ENCODE peak calls at places on chromosomes 7 and 10, in four cellular contexts. A is fibroblast of lung, S is HepG2, I is IMR-90. B is an unnamed sample. For H3K27me3 and H3K4me1, the result is how much of the 10 kb centered on the place peaks cover.

GRCh38 chr7:155961241-155962190 is 149.3 kb upstream of the SHH start:
- DNase-seq in A (no peak), S (peak), I (no peak), B (no peak)

GRCh38 chr7:95199779-95200558 is 124.4 kb downstream of the PON1 start:
- DNase-seq in A (peak), S (peak), I (peak), B (peak)

GRCh38 chr7:125279956-125280355 is 350.3 kb upstream of the POT1 start:
- DNase-seq in A (no peak), S (no peak), I (no peak), B (no peak)

GRCh38 chr7:157612664-157613561 is 276.1 kb downstream of the DNAJB6 start:
- DNase-seq in A (peak), S (no peak), I (no peak), B (no peak)

GRCh38 chr10:62454696-62455451 is 80.7 kb downstream of the ZNF365 start:
- DNase-seq in A (peak), S (no peak), I (peak), B (peak)

GRCh38 chr7:107972986-107973385 is 30.0 kb downstream of the LAMB1 start:
- DNase-seq in A (peak), S (no peak), I (no peak), B (no peak)

GRCh38 chr10:96188911-96189310 is 58.8 kb downstream of the ZNF518A start:
- DNase-seq in A (peak), S (no peak), I (peak), B (peak)

GRCh38 chr7:46627038-46627315 is 705.9 kb upstream of the IGFBP3 start:
- DNase-seq in A (peak), S (no peak), I (peak), B (no peak)

GRCh38 chr7:111855161-111855841 is 293.0 kb upstream of the IMMP2L start:
- DNase-seq in A (peak), S (peak), I (peak), B (peak)

GRCh38 chr10:74292871-74293427 is 141.9 kb downstream of the ADK start:
- DNase-seq in A (peak), S (no peak), I (peak), B (no peak)

GRCh38 chr10:101189461-101190401 is 39.5 kb downstream of the LBX1 start:
- DNase-seq in A (no peak), S (no peak), I (no peak), B (no peak)

GRCh38 chr7:151465169-151465568 is 25.2 kb upstream of the CRYGN start:
- DNase-seq in A (no peak), S (no peak), I (no peak), B (no peak)

GRCh38 chr7:137772748-137773147 is 74.0 kb downstream of the DGKI start:
- DNase-seq in A (peak), S (no peak), I (peak), B (peak)

GRCh38 chr7:57685418-57685817 is 235.4 kb downstream of the ZNF716 start:
- DNase-seq in A (no peak), S (no peak), I (no peak), B (no peak)

GRCh38 chr7:18555120-18555519 is 59.6 kb downstream of the HDAC9 start:
- DNase-seq in A (no peak), S (no peak), I (peak), B (peak)

GRCh38 chr7:151745090-151745638 is 131.8 kb downstream of the PRKAG2 start:
- DNase-seq in A (peak), S (peak), I (peak), B (peak)

GRCh38 chr10:101007099-101007711 is 7.6 kb downstream of the LZTS2 start:
- DNase-seq in A (peak), S (no peak), I (peak), B (peak)

GRCh38 chr10:132095403-132096113 is 29.8 kb downstream of the JAKMIP3 start:
- DNase-seq in A (no peak), S (no peak), I (no peak), B (no peak)

GRCh38 chr10:42754155-42755027 is 28.2 kb upstream of the BMS1 start:
- DNase-seq in A (peak), S (no peak), I (no peak), B (peak)

GRCh38 chr10:118595064-118595420 is 406 bp downstream of the PRLHR start:
- DNase-seq in A (no peak), S (no peak), I (no peak), B (no peak)
- H3K4me3 ChIP-seq in A (no peak), S (no peak), I (no peak), B (no peak)

DNA sequence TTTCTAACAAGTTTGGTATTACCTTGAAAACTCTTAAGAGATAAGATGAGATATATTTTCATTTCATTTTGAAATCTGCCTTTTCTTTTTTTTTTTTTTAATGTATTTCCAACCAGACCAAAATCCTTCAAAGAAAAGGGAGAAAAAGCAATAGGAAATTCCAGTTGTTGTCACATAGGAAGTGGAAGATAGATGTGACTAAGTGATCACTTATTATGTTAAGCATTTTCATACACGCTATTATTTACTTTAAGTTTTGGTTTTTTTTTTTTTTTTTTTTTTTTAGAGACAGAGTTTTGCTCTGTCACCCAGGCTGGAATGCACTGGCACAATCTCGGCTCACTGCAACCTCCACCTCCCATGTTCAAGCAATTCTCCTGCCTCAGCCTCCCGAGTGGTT is 197.2 kb upstream of the FRMD4A start:
- DNase-seq in A (no peak), S (no peak), I (no peak), B (no peak)
- H3K27me3 ChIP-seq in A (under half), S (under half), I (under half), B (under half)

GRCh38 chr10:11238893-11239292 is 221.2 kb downstream of the CELF2 start:
- DNase-seq in A (no peak), S (no peak), I (no peak), B (no peak)
- H3K4me1 ChIP-seq in A (under half), S (under half), I (under half), B (under half)

DNA sequence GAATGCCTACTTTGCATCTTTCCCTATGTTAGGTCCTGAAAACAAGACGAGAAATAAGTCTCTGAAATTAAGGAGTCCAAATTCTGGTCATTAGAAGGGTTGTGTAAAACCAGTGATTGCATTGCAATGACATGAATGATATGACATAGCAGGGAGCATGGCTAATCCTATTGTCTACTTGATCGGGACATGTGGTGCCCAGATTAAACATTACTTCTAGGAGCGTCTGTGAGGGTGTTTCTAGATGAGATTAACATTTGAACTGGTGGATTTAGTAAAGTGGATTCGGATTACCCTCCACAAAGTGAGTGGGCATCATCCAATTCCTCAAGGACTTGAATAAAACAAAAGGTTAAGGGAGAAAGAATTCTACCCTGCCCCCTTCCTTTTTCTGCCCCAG is 434.9 kb upstream of the KLF6 start:
- DNase-seq in A (no peak), S (no peak), I (no peak), B (no peak)
- H3K4me3 ChIP-seq in A (no peak), S (no peak), I (no peak), B (no peak)

DNA sequence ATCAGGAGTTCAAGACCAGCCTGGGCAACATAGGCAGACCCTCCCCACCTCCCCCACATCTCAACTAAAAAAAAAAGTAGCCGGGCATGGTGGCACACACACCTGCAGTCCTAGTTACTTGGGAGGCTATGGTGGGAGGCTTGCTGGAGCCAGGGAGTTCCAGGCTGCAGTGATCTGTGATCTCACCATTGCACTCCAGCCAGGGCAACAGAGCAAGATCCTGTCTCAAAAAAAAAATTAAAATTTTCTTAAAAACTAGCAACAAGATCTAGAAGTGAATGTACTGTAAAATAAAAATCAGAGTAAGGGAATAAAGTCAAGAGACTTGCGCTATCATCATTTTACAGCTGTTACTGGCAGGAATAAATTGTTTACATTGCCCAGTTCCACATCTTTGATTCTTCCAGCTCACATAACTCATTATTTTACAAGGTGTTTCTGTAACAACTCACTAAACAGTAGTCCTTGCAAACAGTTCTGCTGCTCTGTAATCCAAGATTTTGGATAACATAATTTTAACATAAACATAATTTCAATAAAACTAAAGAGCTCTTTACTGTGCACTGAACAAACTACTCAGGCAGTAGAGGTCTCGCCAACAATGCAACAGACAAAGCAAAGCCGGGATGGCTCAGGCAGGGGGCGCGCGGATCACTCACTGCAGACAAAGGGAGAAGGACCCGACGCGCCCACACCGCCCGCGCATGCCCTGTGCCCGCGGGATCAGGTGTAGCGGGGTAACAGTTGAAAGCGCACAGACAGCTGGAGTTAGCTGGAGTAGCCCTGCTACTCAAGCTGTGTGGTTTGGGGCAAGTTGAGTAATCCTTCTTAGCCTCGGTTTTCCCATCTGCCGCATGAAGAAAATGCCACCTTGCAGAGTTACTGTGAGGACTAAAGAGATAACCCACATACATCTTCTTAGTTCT is 73.3 kb upstream of the NFE2L3 start:
- DNase-seq in A (peak), S (peak), I (no peak), B (peak)
- H3K27me3 ChIP-seq in A (under half), S (under half), I (under half), B (half or more)

GRCh38 chr7:128869138-128869943 is 6.7 kb downstream of the ATP6V1F start:
- DNase-seq in A (peak), S (no peak), I (peak), B (peak)

GRCh38 chr7:128871050-128871449 is 8.4 kb downstream of the ATP6V1F start:
- DNase-seq in A (no peak), S (no peak), I (no peak), B (no peak)

GRCh38 chr7:128868624-128869137 is 6.0 kb downstream of the ATP6V1F start:
- DNase-seq in A (no peak), S (no peak), I (no peak), B (no peak)

GRCh38 chr7:128867842-128868623 is 5.4 kb downstream of the ATP6V1F start:
- DNase-seq in A (no peak), S (no peak), I (peak), B (no peak)

DNA sequence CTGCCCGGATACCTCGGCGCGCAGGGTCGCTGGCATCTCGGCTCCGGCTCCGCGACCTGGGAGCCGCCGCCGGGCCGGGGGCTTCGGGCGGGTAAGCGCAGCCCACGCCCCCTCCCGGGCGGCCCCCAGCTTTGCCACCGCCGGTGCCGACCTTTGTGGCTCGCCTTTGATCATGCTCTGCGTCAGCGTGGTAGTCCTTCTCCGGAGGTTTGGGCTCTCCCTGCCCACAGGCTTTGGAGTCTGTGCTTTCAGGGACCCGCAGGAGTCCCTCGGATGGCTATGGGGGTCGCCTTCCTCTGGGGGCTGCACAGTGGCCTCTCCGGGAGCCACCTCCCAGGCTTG is 7.3 kb downstream of the ATP6V1F start:
- DNase-seq in A (no peak), S (no peak), I (no peak), B (no peak)
- H3K4me1 ChIP-seq in A (under half), S (under half), I (under half), B (under half)

GRCh38 chr7:604884-605531 is 85.4 kb upstream of the PDGFA start:
- DNase-seq in A (no peak), S (no peak), I (no peak), B (no peak)
- H3K4me3 ChIP-seq in A (no peak), S (no peak), I (no peak), B (no peak)

GRCh38 chr10:93066544-93066913 is 5.9 kb downstream of the CYP26C1 start:
- DNase-seq in A (no peak), S (no peak), I (no peak), B (no peak)
- H3K27me3 ChIP-seq in A (half or more), S (under half), I (half or more), B (half or more)